ENCODE peak calls at places on chromosomes 6 and 20, in five cellular contexts. S is renal cortical epithelial cell; Z is left lobe of liver; W is CD8-positive, alpha-beta memory T cell; Y is HAP-1. V is an unnamed sample.

GRCh38 chr20:3686867-3687321 is 5.1 kb upstream of the ADAM33 start:
- DNase-seq in S (peak; percentile 84), Z (no peak), W (no peak), Y (no peak), V (no peak)

GRCh38 chr6:146803601-146804000 is 204.8 kb downstream of the ADGB start:
- DNase-seq in S (no peak), Z (no peak), W (no peak), Y (no peak), V (no peak)

GRCh38 chr6:167495506-167496391 is 170.9 kb downstream of the TTLL2 start:
- DNase-seq in S (no peak), Z (no peak), W (no peak), Y (peak; percentile 67), V (no peak)

GRCh38 chr6:21749754-21750153 is 156.2 kb downstream of the SOX4 start:
- DNase-seq in S (no peak), Z (no peak), W (no peak), Y (peak; percentile 91), V (no peak)

GRCh38 chr6:43969158-43969981 is 157.9 kb downstream of the MRPL14 start:
- DNase-seq in S (no peak), Z (no peak), W (no peak), Y (no peak), V (no peak)

GRCh38 chr20:40698744-40699143 is 9.7 kb upstream of the MAFB start:
- DNase-seq in S (no peak), Z (no peak), W (no peak), Y (no peak), V (no peak)

GRCh38 chr6:107870379-107870778 is 46.3 kb upstream of the SCML4 start:
- DNase-seq in S (no peak), Z (no peak), W (no peak), Y (no peak), V (no peak)

GRCh38 chr20:329325-329695 is 4.0 kb downstream of the SOX12 start:
- DNase-seq in S (no peak), Z (no peak), W (no peak), Y (no peak), V (no peak)

GRCh38 chr6:37056112-37056403 is 50.6 kb downstream of the FGD2 start:
- DNase-seq in S (no peak), Z (no peak), W (no peak), Y (no peak), V (no peak)

GRCh38 chr6:166588691-166589333 is 2.3 kb upstream of the RAMACL start:
- DNase-seq in S (peak; percentile 26), Z (no peak), W (no peak), Y (no peak), V (no peak)

GRCh38 chr20:14712302-14712739 is 374.9 kb upstream of the FLRT3 start:
- DNase-seq in S (peak; percentile 96), Z (no peak), W (no peak), Y (no peak), V (no peak)

GRCh38 chr6:31723245-31723979 is at the start of gene MPIG6B:
- DNase-seq in S (no peak), Z (no peak), W (no peak), Y (no peak), V (no peak)

GRCh38 chr6:140370949-140371348 is 996.5 kb upstream of the CITED2 start:
- DNase-seq in S (no peak), Z (no peak), W (no peak), Y (no peak), V (no peak)

GRCh38 chr20:51554538-51555165 is 12.1 kb upstream of the NFATC2 start:
- DNase-seq in S (no peak), Z (no peak), W (no peak), Y (no peak), V (no peak)

GRCh38 chr6:35240838-35241801 is 18.4 kb upstream of the ZNF76 start:
- DNase-seq in S (peak; percentile 43), Z (peak; percentile 79), W (peak; percentile 59), Y (peak; percentile 60), V (peak; percentile 80)

GRCh38 chr6:43391448-43392031 is 22.1 kb upstream of the ZNF318 start:
- DNase-seq in S (no peak), Z (no peak), W (peak; percentile 61), Y (no peak), V (no peak)

GRCh38 chr6:42783876-42784738 is 2.3 kb downstream of the BICRAL start:
- DNase-seq in S (no peak), Z (no peak), W (no peak), Y (peak; percentile 37), V (no peak)

GRCh38 chr6:34912715-34913464 is 23.8 kb downstream of the ANKS1A start:
- DNase-seq in S (peak; percentile 95), Z (no peak), W (no peak), Y (no peak), V (peak; percentile 39)

GRCh38 chr20:32207211-32207625 is 325 bp downstream of the PLAGL2 start:
- DNase-seq in S (no peak), Z (no peak), W (peak; percentile 12), Y (no peak), V (no peak)

GRCh38 chr6:128352331-128352730 is 168.1 kb downstream of the PTPRK start:
- DNase-seq in S (no peak), Z (no peak), W (no peak), Y (no peak), V (no peak)

GRCh38 chr20:50594231-50594590 is 84.0 kb downstream of the PTPN1 start:
- DNase-seq in S (no peak), Z (no peak), W (no peak), Y (no peak), V (no peak)

GRCh38 chr20:43915209-43916072 is 789 bp downstream of the TOX2 start:
- DNase-seq in S (no peak), Z (no peak), W (peak; percentile 6), Y (no peak), V (no peak)

GRCh38 chr20:59413326-59413865 is 113.0 kb downstream of the EDN3 start:
- DNase-seq in S (no peak), Z (no peak), W (no peak), Y (no peak), V (no peak)

GRCh38 chr20:35702051-35702823 is 3.0 kb downstream of the ROMO1 start:
- DNase-seq in S (no peak), Z (peak; percentile 38), W (no peak), Y (no peak), V (no peak)

GRCh38 chr20:10259166-10259565 is 40.5 kb downstream of the SNAP25 start:
- DNase-seq in S (no peak), Z (no peak), W (no peak), Y (no peak), V (no peak)

GRCh38 chr6:38542031-38542430 is 97.7 kb downstream of the BTBD9 start:
- DNase-seq in S (peak; percentile 80), Z (no peak), W (no peak), Y (no peak), V (no peak)

GRCh38 chr6:89145461-89145961 is 344 bp upstream of the PM20D2 start:
- DNase-seq in S (peak; percentile 41), Z (no peak), W (no peak), Y (peak; percentile 48), V (peak; percentile 35)

GRCh38 chr6:97186416-97186999 is 96.5 kb downstream of the MMS22L start:
- DNase-seq in S (peak; percentile 65), Z (peak; percentile 57), W (peak; percentile 38), Y (peak; percentile 71), V (peak; percentile 22)

GRCh38 chr6:122930252-122931180 is 65.5 kb upstream of the CLVS2 start:
- DNase-seq in S (no peak), Z (no peak), W (no peak), Y (no peak), V (no peak)

GRCh38 chr6:7881765-7882500 is 28.7 kb downstream of the TXNDC5 start:
- DNase-seq in S (peak; percentile 71), Z (no peak), W (no peak), Y (no peak), V (no peak)

GRCh38 chr6:157220485-157220884 is 102.8 kb downstream of the TMEM242 start:
- DNase-seq in S (no peak), Z (peak; percentile 26), W (no peak), Y (no peak), V (no peak)

GRCh38 chr20:1904160-1904559 is 9.0 kb downstream of the SIRPA start:
- DNase-seq in S (no peak), Z (no peak), W (no peak), Y (no peak), V (no peak)

GRCh38 chr6:90393232-90393884 is 96.7 kb upstream of the BACH2 start:
- DNase-seq in S (peak; percentile 63), Z (peak; percentile 60), W (peak; percentile 49), Y (peak; percentile 62), V (peak; percentile 15)

GRCh38 chr6:168090064-168090690 is 11.2 kb upstream of the FRMD1 start:
- DNase-seq in S (no peak), Z (no peak), W (no peak), Y (no peak), V (no peak)

GRCh38 chr6:127120787-127121636 is 2.5 kb downstream of the RSPO3 start:
- DNase-seq in S (peak; percentile 76), Z (peak; percentile 51), W (no peak), Y (peak; percentile 68), V (peak; percentile 66)

GRCh38 chr6:51021171-51021570 is 202.5 kb downstream of the TFAP2B start:
- DNase-seq in S (no peak), Z (no peak), W (no peak), Y (no peak), V (no peak)

GRCh38 chr20:17215167-17215566 is 11.7 kb upstream of the PCSK2 start:
- DNase-seq in S (no peak), Z (no peak), W (no peak), Y (no peak), V (no peak)

GRCh38 chr6:37354526-37355384 is 972 bp downstream of the RNF8 start:
- DNase-seq in S (no peak), Z (peak; percentile 49), W (no peak), Y (no peak), V (peak; percentile 17)

GRCh38 chr6:126180585-126180984 is 159.3 kb upstream of the CENPW start:
- DNase-seq in S (peak; percentile 99), Z (no peak), W (no peak), Y (no peak), V (no peak)

GRCh38 chr6:35919827-35920751 is 809 bp downstream of the SRPK1 start:
- DNase-seq in S (peak; percentile 87), Z (peak; percentile 57), W (peak; percentile 37), Y (peak; percentile 20), V (peak; percentile 18)